ENCODE peak calls at places on chromosomes 11 and 22, in eight cellular contexts. S is activated CD8-positive, alpha-beta T cell treated with anti-CD3 and anti-CD28 coated beads, Interleukin-2, amount 10 ng/mL, durations not matched to agents 7 days and 5 days; X is GM23338; J is lung microvascular endothelial cell; C is HFFc6; K is Karpas-422; I is IMR-90; N is kidney tubule cell. F is an unnamed sample.
A peak's percentile ranks its signal among the peaks of the same experiment; 100 is the strongest.

GRCh38 chr11:59973097-59973496 is 9.3 kb downstream of the OOSP4A start:
- DNase-seq in I (no peak), X (peak; percentile 10), S (no peak), N (no peak), J (no peak), K (no peak), C (no peak), F (no peak)

GRCh38 chr11:76714493-76714892 is 43.9 kb upstream of the LRRC32 start:
- DNase-seq in S (no peak), K (no peak), I (no peak), X (no peak), C (no peak), N (no peak), J (no peak), F (no peak)

GRCh38 chr11:66834943-66835342 is 8.3 kb upstream of the RCE1 start:
- DNase-seq in J (no peak), C (no peak), K (no peak), X (no peak), S (no peak), N (no peak), I (no peak), F (no peak)

GRCh38 chr11:133907841-133908241 is 48.9 kb downstream of the IGSF9B start:
- DNase-seq in S (no peak), J (no peak), I (no peak), C (no peak), N (no peak), X (no peak), K (no peak), F (no peak)

GRCh38 chr11:2210366-2211112 is 38.9 kb upstream of the TH start:
- DNase-seq in J (no peak), K (no peak), I (no peak), N (no peak), X (no peak), C (no peak), S (peak; percentile 17), F (no peak)

GRCh38 chr11:57597971-57598830 is 716 bp downstream of the SERPING1 start:
- DNase-seq in N (peak; percentile 50), C (no peak), X (peak; percentile 96), S (no peak), J (no peak), K (no peak), I (peak; percentile 24), F (peak; percentile 38)

GRCh38 chr11:77104727-77105126 is 2.1 kb downstream of the OMP start:
- DNase-seq in S (no peak), K (no peak), N (no peak), I (peak; percentile 49), C (peak; percentile 22), X (no peak), J (no peak), F (no peak)

GRCh38 chr11:85821636-85822035 is 10.7 kb upstream of the SYTL2 start:
- DNase-seq in X (no peak), N (peak; percentile 85), S (no peak), C (peak; percentile 19), I (peak; percentile 56), J (no peak), K (no peak), F (peak; percentile 83)

GRCh38 chr11:105783216-105783615 is 173.3 kb downstream of the GRIA4 start:
- DNase-seq in N (no peak), S (no peak), K (no peak), I (no peak), C (no peak), X (no peak), J (no peak), F (no peak)

GRCh38 chr11:122796128-122796717 is 42.1 kb upstream of the CRTAM start:
- DNase-seq in S (peak; percentile 76), K (peak; percentile 67), N (peak; percentile 37), J (peak; percentile 74), I (peak; percentile 36), C (no peak), X (peak; percentile 83), F (peak; percentile 26)

GRCh38 chr22:49880281-49880680 is 26.6 kb downstream of the ZBED4 start:
- DNase-seq in K (no peak), C (no peak), N (no peak), J (peak; percentile 80), S (peak; percentile 51), X (peak; percentile 57), I (no peak), F (no peak)

GRCh38 chr11:93169950-93170561 is 27.7 kb downstream of the SLC36A4 start:
- DNase-seq in C (peak; percentile 29), N (peak; percentile 30), K (peak; percentile 74), I (peak; percentile 62), S (no peak), X (peak; percentile 69), J (peak; percentile 48), F (peak; percentile 50)

GRCh38 chr22:33101550-33101949 is 43.4 kb upstream of the SYN3 start:
- DNase-seq in I (no peak), C (no peak), X (no peak), N (no peak), S (no peak), J (no peak), K (no peak), F (no peak)

GRCh38 chr11:1150095-1150494 is 7.7 kb upstream of the MUC5AC start:
- DNase-seq in X (no peak), I (no peak), J (no peak), C (no peak), N (no peak), S (no peak), K (no peak), F (no peak)

GRCh38 chr22:27801197-27801615 is 350 bp downstream of the MN1 start:
- DNase-seq in X (peak; percentile 70), I (peak; percentile 41), C (no peak), J (peak; percentile 54), S (peak; percentile 34), K (no peak), N (peak; percentile 39), F (no peak)

GRCh38 chr11:1131033-1131911 is 26.5 kb upstream of the MUC5AC start:
- DNase-seq in C (no peak), K (peak; percentile 59), J (no peak), N (no peak), S (no peak), X (peak; percentile 32), I (no peak), F (no peak)

GRCh38 chr11:11370263-11371060 is 17.4 kb upstream of the CSNK2A3 start:
- DNase-seq in I (no peak), S (no peak), N (no peak), J (no peak), X (no peak), K (no peak), C (no peak), F (no peak)

GRCh38 chr11:61475433-61475832 is 33.1 kb upstream of the LRRC10B start:
- DNase-seq in N (no peak), X (no peak), K (no peak), I (no peak), S (no peak), J (no peak), C (no peak), F (no peak)

GRCh38 chr11:131356201-131356600 is 14.2 kb upstream of the NTM start:
- DNase-seq in J (no peak), X (no peak), I (no peak), S (no peak), K (no peak), C (peak; percentile 18), N (peak; percentile 7), F (no peak)